ENCODE peak calls at places on chromosomes 6 and 20, in six cellular contexts. R is H1, P is left lung, X is body of pancreas, K is foreskin fibroblast, T is astrocyte. Q is an unnamed sample.

GRCh38 chr6:138837246-138837645 is 41.4 kb downstream of the ECT2L start:
- DNase-seq in R (no peak), P (no peak), X (no peak), K (no peak), T (no peak), Q (no peak)

GRCh38 chr6:154504865-154505449 is 5.5 kb downstream of the CNKSR3 start:
- DNase-seq in R (no peak), P (no peak), X (no peak), K (no peak), T (no peak), Q (no peak)

GRCh38 chr6:11702039-11702795 is 76.4 kb downstream of the ADTRP start:
- DNase-seq in R (no peak), P (no peak), X (peak; percentile 14), K (peak; percentile 56), T (peak; percentile 63), Q (no peak)

GRCh38 chr6:109441069-109441816 is 719 bp downstream of the SMPD2 start:
- DNase-seq in R (peak; percentile 73), P (peak; percentile 83), X (peak; percentile 65), K (peak; percentile 69), T (peak; percentile 36), Q (peak; percentile 56)

GRCh38 chr6:65259080-65259479 is 447.9 kb downstream of the EYS start:
- DNase-seq in R (no peak), P (no peak), X (no peak), K (no peak), T (peak; percentile 6), Q (no peak)

GRCh38 chr20:32116079-32116521 is 6.6 kb downstream of the TM9SF4 start:
- DNase-seq in R (no peak), P (no peak), X (no peak), K (peak; percentile 23), T (no peak), Q (no peak)

GRCh38 chr6:34145161-34146020 is 496 bp downstream of the GRM4 start:
- DNase-seq in R (peak; percentile 80), P (no peak), X (no peak), K (peak; percentile 77), T (peak; percentile 53), Q (peak; percentile 25)

GRCh38 chr6:95576621-95577316 is 566 bp upstream of the MANEA start:
- DNase-seq in R (no peak), P (no peak), X (no peak), K (peak; percentile 12), T (peak; percentile 20), Q (no peak)

GRCh38 chr6:73801652-73802268 is 105.8 kb downstream of the CD109 start:
- DNase-seq in R (no peak), P (no peak), X (no peak), K (peak; percentile 51), T (no peak), Q (no peak)

GRCh38 chr6:133358598-133358997 is 117.4 kb downstream of the EYA4 start:
- DNase-seq in R (no peak), P (no peak), X (no peak), K (no peak), T (no peak), Q (no peak)

GRCh38 chr20:41769650-41770049 is 151.5 kb upstream of the CHD6 start:
- DNase-seq in R (peak; percentile 52), P (no peak), X (no peak), K (no peak), T (no peak), Q (no peak)

GRCh38 chr6:169495601-169496000 is 206.2 kb downstream of the WDR27 start:
- DNase-seq in R (no peak), P (no peak), X (no peak), K (peak; percentile 73), T (peak; percentile 75), Q (no peak)

GRCh38 chr6:90941885-90942284 is 355.0 kb upstream of the MAP3K7 start:
- DNase-seq in R (no peak), P (no peak), X (no peak), K (no peak), T (no peak), Q (no peak)
- TF ChIP-seq CTCF in R (no peak), P (no peak), X (no peak), K (no peak), T (no peak), Q (no peak)

GRCh38 chr6:1759877-1760276 is 150.2 kb downstream of the FOXC1 start:
- DNase-seq in R (no peak), P (no peak), X (no peak), K (no peak), T (no peak), Q (no peak)

GRCh38 chr6:1762203-1762602 is 152.5 kb downstream of the FOXC1 start:
- DNase-seq in R (no peak), P (no peak), X (no peak), K (no peak), T (no peak), Q (no peak)

GRCh38 chr6:1761472-1761871 is 151.8 kb downstream of the FOXC1 start:
- DNase-seq in R (no peak), P (no peak), X (no peak), K (peak; percentile 20), T (no peak), Q (no peak)

GRCh38 chr6:1763411-1763810 is 153.7 kb downstream of the FOXC1 start:
- DNase-seq in R (no peak), P (no peak), X (no peak), K (no peak), T (no peak), Q (no peak)

DNA sequence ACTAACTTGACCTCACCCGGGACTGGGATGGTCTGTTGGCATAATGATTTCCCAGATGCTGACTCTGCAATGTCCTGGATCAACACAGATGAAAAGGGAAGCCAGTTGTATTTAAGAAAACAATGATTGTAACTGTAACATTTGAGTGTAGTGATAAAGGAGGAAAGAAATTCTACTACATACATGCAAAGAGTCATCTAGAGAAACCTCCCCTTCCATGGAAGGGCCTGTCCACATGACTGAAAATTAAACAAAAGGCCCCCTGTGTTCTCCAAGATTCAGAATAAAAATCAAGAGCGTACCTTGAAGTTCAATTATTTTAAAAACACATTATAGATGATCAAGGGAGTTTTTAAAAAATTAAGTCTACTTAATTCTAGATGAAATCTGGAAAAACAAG is 151.2 kb downstream of the FOXC1 start:
- DNase-seq in R (no peak), P (no peak), X (no peak), K (no peak), T (no peak), Q (no peak)
- TF ChIP-seq CTCF in R (no peak), P (no peak), X (no peak), K (no peak), T (no peak), Q (no peak)

DNA sequence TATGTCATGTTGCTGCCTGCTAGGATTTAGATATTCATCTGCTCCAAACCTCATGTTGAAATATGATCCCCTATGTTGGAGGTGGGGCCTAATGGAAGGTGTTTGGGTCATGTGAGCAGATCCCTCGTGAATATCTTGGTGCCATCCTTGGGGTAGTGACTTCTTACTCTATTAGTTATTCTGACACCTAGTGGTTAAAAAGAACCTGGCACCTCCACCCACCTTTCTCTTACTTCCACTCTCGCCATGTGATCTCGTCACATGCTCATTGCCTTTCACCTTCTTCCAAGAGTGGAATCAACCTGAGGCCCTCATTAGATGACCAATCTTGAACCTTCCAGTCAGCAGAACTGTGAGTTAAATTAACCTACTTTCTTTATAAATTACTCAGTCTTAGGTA is 549.4 kb upstream of the SYNCRIP start:
- DNase-seq in R (no peak), P (no peak), X (peak; percentile 47), K (no peak), T (no peak), Q (peak; percentile 7)
- TF ChIP-seq CTCF in R (peak; percentile 3), P (peak; percentile 34), X (peak; percentile 41), K (no peak), T (no peak), Q (no peak)

GRCh38 chr20:40442181-40442963 is 246.7 kb downstream of the MAFB start:
- DNase-seq in R (no peak), P (no peak), X (no peak), K (no peak), T (no peak), Q (no peak)
- TF ChIP-seq CTCF in R (peak; percentile 31), P (no peak), X (no peak), K (no peak), T (no peak), Q (no peak)

DNA sequence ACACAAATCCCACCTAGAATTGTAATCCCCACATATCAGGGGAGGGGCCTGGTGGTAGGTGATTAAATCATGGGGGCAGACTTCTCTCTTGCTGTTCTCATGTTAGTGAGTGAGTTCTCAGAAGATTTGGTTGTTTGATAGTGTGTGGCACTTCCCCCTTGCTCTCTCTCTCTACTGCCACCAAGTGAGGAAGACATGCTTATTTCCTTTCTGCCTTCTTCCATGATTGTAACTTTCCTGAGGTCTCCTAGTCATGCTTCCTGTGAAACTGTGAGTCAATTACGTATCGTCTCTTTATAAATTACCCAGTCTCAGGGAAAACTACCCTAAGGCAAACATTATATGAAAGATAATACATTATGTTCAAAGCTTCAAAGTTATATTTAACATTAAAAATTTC is 1297.5 kb upstream of the CITED2 start:
- DNase-seq in R (no peak), P (no peak), X (no peak), K (no peak), T (no peak), Q (no peak)
- TF ChIP-seq CTCF in R (no peak), P (no peak), X (no peak), K (no peak), T (no peak), Q (no peak)

DNA sequence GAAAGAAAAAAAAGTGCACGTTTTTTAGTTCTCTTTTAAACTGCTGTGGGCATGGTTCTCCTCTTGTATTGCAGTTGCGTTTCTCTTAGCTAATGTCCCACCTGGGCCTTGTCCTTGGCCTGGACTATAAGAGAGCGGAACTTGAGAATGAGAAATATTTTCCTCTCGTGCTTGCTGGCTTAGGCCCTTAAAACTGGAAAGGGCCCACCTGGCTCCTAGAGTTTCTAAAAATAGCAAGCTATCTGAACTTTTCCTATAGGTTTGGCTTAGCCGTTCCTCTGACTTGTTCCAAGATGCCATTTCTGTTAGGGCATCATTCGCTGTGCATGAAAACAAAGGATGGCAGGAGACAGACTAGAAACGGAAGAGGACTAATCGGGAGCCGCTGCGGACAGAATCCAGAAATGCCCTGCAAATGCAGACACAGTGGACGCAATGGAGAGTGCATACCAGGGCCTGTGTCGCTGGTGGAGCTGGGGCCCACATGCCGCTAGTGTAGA is 4.5 kb downstream of the RIPOR3 start:
- DNase-seq in R (no peak), P (no peak), X (no peak), K (no peak), T (no peak), Q (no peak)
- TF ChIP-seq CTCF in R (no peak), P (no peak), X (no peak), K (no peak), T (no peak), Q (no peak)

GRCh38 chr6:25042599-25042936 is 106.8 kb upstream of the RIPOR2 start:
- DNase-seq in R (no peak), P (no peak), X (no peak), K (no peak), T (no peak), Q (peak; percentile 45)
- TF ChIP-seq CTCF in R (peak; percentile 29), P (no peak), X (no peak), K (no peak), T (no peak), Q (no peak)

Q was measured in activated CD8-positive, alpha-beta T cell treated with anti-CD3 and anti-CD28 coated beads for 36 hours.